ENCODE peak calls at places on chromosomes 13 and 19, in nine cellular contexts. One of them, this sample, is unnamed.

GRCh38 chr13:87777395-87777794 is 106.2 kb downstream of the SLITRK5 start:
- DNase-seq in fibroblast of pulmonary artery: no peak
- DNase-seq in heart right ventricle: no peak
- DNase-seq in cardiac muscle cell: peak; percentile 11
- DNase-seq in stomach: no peak
- DNase-seq in neuronal stem cell: no peak
- DNase-seq in H1: no peak
- DNase-seq in astrocyte of the spinal cord: peak; percentile 34
- DNase-seq in mesendoderm: peak; percentile 49
- DNase-seq in this sample: peak; percentile 4

GRCh38 chr13:39536906-39537305 is 66.1 kb downstream of the LHFPL6 start:
- DNase-seq in neuronal stem cell: no peak
- DNase-seq in stomach: no peak
- DNase-seq in fibroblast of pulmonary artery: no peak
- DNase-seq in mesendoderm: no peak
- DNase-seq in heart right ventricle: no peak
- DNase-seq in astrocyte of the spinal cord: no peak
- DNase-seq in H1: no peak
- DNase-seq in cardiac muscle cell: no peak
- DNase-seq in this sample: no peak

GRCh38 chr13:92804346-92804745 is 422.3 kb upstream of the GPC6 start:
- DNase-seq in astrocyte of the spinal cord: peak; percentile 54
- DNase-seq in neuronal stem cell: no peak
- DNase-seq in fibroblast of pulmonary artery: peak; percentile 28
- DNase-seq in mesendoderm: no peak
- DNase-seq in stomach: no peak
- DNase-seq in H1: no peak
- DNase-seq in heart right ventricle: no peak
- DNase-seq in cardiac muscle cell: no peak
- DNase-seq in this sample: no peak

GRCh38 chr13:67133476-67133875 is 96.7 kb downstream of the PCDH9 start:
- DNase-seq in neuronal stem cell: no peak
- DNase-seq in stomach: no peak
- DNase-seq in fibroblast of pulmonary artery: peak; percentile 30
- DNase-seq in mesendoderm: no peak
- DNase-seq in H1: no peak
- DNase-seq in heart right ventricle: no peak
- DNase-seq in astrocyte of the spinal cord: no peak
- DNase-seq in cardiac muscle cell: no peak
- DNase-seq in this sample: no peak

GRCh38 chr19:2495130-2495641 is 19.3 kb downstream of the GADD45B start:
- DNase-seq in astrocyte of the spinal cord: peak; percentile 61
- DNase-seq in neuronal stem cell: no peak
- DNase-seq in fibroblast of pulmonary artery: peak; percentile 69
- DNase-seq in mesendoderm: no peak
- DNase-seq in H1: no peak
- DNase-seq in cardiac muscle cell: peak; percentile 91
- DNase-seq in stomach: peak; percentile 96
- DNase-seq in heart right ventricle: peak; percentile 83
- DNase-seq in this sample: no peak

GRCh38 chr19:49669511-49669910 is 3.8 kb downstream of the BCL2L12 start:
- DNase-seq in cardiac muscle cell: no peak
- DNase-seq in astrocyte of the spinal cord: no peak
- DNase-seq in H1: no peak
- DNase-seq in fibroblast of pulmonary artery: no peak
- DNase-seq in neuronal stem cell: no peak
- DNase-seq in stomach: no peak
- DNase-seq in mesendoderm: no peak
- DNase-seq in heart right ventricle: no peak
- DNase-seq in this sample: no peak

GRCh38 chr19:4534836-4535658 is at the start of gene PLIN5:
- DNase-seq in stomach: peak; percentile 96
- DNase-seq in mesendoderm: peak; percentile 92
- DNase-seq in fibroblast of pulmonary artery: peak; percentile 68
- DNase-seq in heart right ventricle: peak; percentile 83
- DNase-seq in neuronal stem cell: peak; percentile 85
- DNase-seq in cardiac muscle cell: peak; percentile 87
- DNase-seq in astrocyte of the spinal cord: peak; percentile 19
- DNase-seq in H1: peak; percentile 54
- DNase-seq in this sample: no peak

GRCh38 chr13:59643906-59644626 is 519.7 kb downstream of the DIAPH3 start:
- DNase-seq in astrocyte of the spinal cord: no peak
- DNase-seq in stomach: no peak
- DNase-seq in H1: no peak
- DNase-seq in neuronal stem cell: no peak
- DNase-seq in mesendoderm: peak; percentile 59
- DNase-seq in heart right ventricle: no peak
- DNase-seq in fibroblast of pulmonary artery: no peak
- DNase-seq in cardiac muscle cell: no peak
- DNase-seq in this sample: no peak

GRCh38 chr13:37679043-37679442 is 80.5 kb upstream of the POSTN start:
- DNase-seq in neuronal stem cell: no peak
- DNase-seq in mesendoderm: no peak
- DNase-seq in astrocyte of the spinal cord: no peak
- DNase-seq in stomach: no peak
- DNase-seq in H1: no peak
- DNase-seq in cardiac muscle cell: no peak
- DNase-seq in heart right ventricle: no peak
- DNase-seq in fibroblast of pulmonary artery: no peak
- DNase-seq in this sample: no peak

GRCh38 chr13:63012016-63012415 is 1596.4 kb upstream of the PCDH20 start:
- DNase-seq in cardiac muscle cell: no peak
- DNase-seq in mesendoderm: no peak
- DNase-seq in fibroblast of pulmonary artery: no peak
- DNase-seq in neuronal stem cell: no peak
- DNase-seq in astrocyte of the spinal cord: no peak
- DNase-seq in stomach: no peak
- DNase-seq in H1: no peak
- DNase-seq in heart right ventricle: no peak
- DNase-seq in this sample: peak; percentile 31

GRCh38 chr19:4732680-4733114 is 9.1 kb upstream of the DPP9 start:
- DNase-seq in neuronal stem cell: peak; percentile 59
- DNase-seq in cardiac muscle cell: peak; percentile 72
- DNase-seq in mesendoderm: peak; percentile 86
- DNase-seq in fibroblast of pulmonary artery: peak; percentile 73
- DNase-seq in stomach: peak; percentile 44
- DNase-seq in H1: no peak
- DNase-seq in astrocyte of the spinal cord: peak; percentile 35
- DNase-seq in heart right ventricle: no peak
- DNase-seq in this sample: no peak

GRCh38 chr13:113621046-113621445 is 36.5 kb downstream of the TFDP1 start:
- DNase-seq in astrocyte of the spinal cord: no peak
- DNase-seq in fibroblast of pulmonary artery: no peak
- DNase-seq in cardiac muscle cell: no peak
- DNase-seq in neuronal stem cell: no peak
- DNase-seq in H1: no peak
- DNase-seq in mesendoderm: no peak
- DNase-seq in heart right ventricle: no peak
- DNase-seq in stomach: no peak
- DNase-seq in this sample: no peak

GRCh38 chr13:78601886-78602560 is 1.3 kb downstream of the POU4F1 start:
- DNase-seq in fibroblast of pulmonary artery: no peak
- DNase-seq in astrocyte of the spinal cord: no peak
- DNase-seq in mesendoderm: no peak
- DNase-seq in cardiac muscle cell: no peak
- DNase-seq in stomach: no peak
- DNase-seq in neuronal stem cell: no peak
- DNase-seq in H1: no peak
- DNase-seq in heart right ventricle: no peak
- DNase-seq in this sample: no peak
- H3K4me3 ChIP-seq in fibroblast of pulmonary artery: no peak overlapping the region
- H3K4me3 ChIP-seq in astrocyte of the spinal cord: no peak overlapping the region
- H3K4me3 ChIP-seq in mesendoderm: no peak overlapping the region
- H3K4me3 ChIP-seq in cardiac muscle cell: peak overlapping the region; percentile 20
- H3K4me3 ChIP-seq in stomach: peak overlapping the region; percentile 37
- H3K4me3 ChIP-seq in neuronal stem cell: peak overlapping the region; percentile 48
- H3K4me3 ChIP-seq in H1: peak overlapping the region; percentile 15
- H3K4me3 ChIP-seq in heart right ventricle: no peak overlapping the region
- H3K4me3 ChIP-seq in this sample: no peak overlapping the region

GRCh38 chr19:21835810-21836444 is at the start of gene ZNF43:
- DNase-seq in mesendoderm: peak; percentile 99
- DNase-seq in neuronal stem cell: peak; percentile 92
- DNase-seq in stomach: peak; percentile 96
- DNase-seq in cardiac muscle cell: peak; percentile 95
- DNase-seq in heart right ventricle: peak; percentile 96
- DNase-seq in H1: peak; percentile 88
- DNase-seq in fibroblast of pulmonary artery: peak; percentile 95
- DNase-seq in astrocyte of the spinal cord: peak; percentile 96
- DNase-seq in this sample: peak; percentile 82
- H3K4me3 ChIP-seq in mesendoderm: peak within 1 kb of the TSS; percentile 89
- H3K4me3 ChIP-seq in neuronal stem cell: peak within 1 kb of the TSS; percentile 72
- H3K4me3 ChIP-seq in stomach: peak within 1 kb of the TSS; percentile 78
- H3K4me3 ChIP-seq in cardiac muscle cell: peak within 1 kb of the TSS; percentile 76
- H3K4me3 ChIP-seq in heart right ventricle: peak within 1 kb of the TSS; percentile 82
- H3K4me3 ChIP-seq in H1: peak within 1 kb of the TSS; percentile 68
- H3K4me3 ChIP-seq in fibroblast of pulmonary artery: peak within 1 kb of the TSS; percentile 63
- H3K4me3 ChIP-seq in astrocyte of the spinal cord: peak within 1 kb of the TSS; percentile 92
- H3K4me3 ChIP-seq in this sample: peak within 1 kb of the TSS; percentile 85

GRCh38 chr19:41754596-41754995 is 734 bp upstream of the CEACAM6 start:
- DNase-seq in stomach: no peak
- DNase-seq in H1: no peak
- DNase-seq in astrocyte of the spinal cord: no peak
- DNase-seq in neuronal stem cell: no peak
- DNase-seq in mesendoderm: no peak
- DNase-seq in cardiac muscle cell: no peak
- DNase-seq in fibroblast of pulmonary artery: no peak
- DNase-seq in heart right ventricle: no peak
- DNase-seq in this sample: no peak

GRCh38 chr19:41753159-41753558 is 2.2 kb upstream of the CEACAM6 start:
- DNase-seq in cardiac muscle cell: no peak
- DNase-seq in neuronal stem cell: peak; percentile 14
- DNase-seq in fibroblast of pulmonary artery: peak; percentile 22
- DNase-seq in H1: no peak
- DNase-seq in mesendoderm: peak; percentile 55
- DNase-seq in stomach: peak; percentile 78
- DNase-seq in heart right ventricle: peak; percentile 47
- DNase-seq in astrocyte of the spinal cord: no peak
- DNase-seq in this sample: no peak

GRCh38 chr19:41753936-41754529 is 1.3 kb upstream of the CEACAM6 start:
- DNase-seq in fibroblast of pulmonary artery: peak; percentile 26
- DNase-seq in astrocyte of the spinal cord: peak; percentile 7
- DNase-seq in mesendoderm: peak; percentile 32
- DNase-seq in H1: no peak
- DNase-seq in stomach: peak; percentile 75
- DNase-seq in heart right ventricle: peak; percentile 12
- DNase-seq in cardiac muscle cell: no peak
- DNase-seq in neuronal stem cell: peak; percentile 6
- DNase-seq in this sample: no peak

GRCh38 chr19:41755328-41755913 is at the start of gene CEACAM6:
- DNase-seq in heart right ventricle: no peak
- DNase-seq in fibroblast of pulmonary artery: no peak
- DNase-seq in stomach: no peak
- DNase-seq in astrocyte of the spinal cord: no peak
- DNase-seq in neuronal stem cell: no peak
- DNase-seq in H1: no peak
- DNase-seq in mesendoderm: peak; percentile 0
- DNase-seq in cardiac muscle cell: no peak
- DNase-seq in this sample: no peak

DNA sequence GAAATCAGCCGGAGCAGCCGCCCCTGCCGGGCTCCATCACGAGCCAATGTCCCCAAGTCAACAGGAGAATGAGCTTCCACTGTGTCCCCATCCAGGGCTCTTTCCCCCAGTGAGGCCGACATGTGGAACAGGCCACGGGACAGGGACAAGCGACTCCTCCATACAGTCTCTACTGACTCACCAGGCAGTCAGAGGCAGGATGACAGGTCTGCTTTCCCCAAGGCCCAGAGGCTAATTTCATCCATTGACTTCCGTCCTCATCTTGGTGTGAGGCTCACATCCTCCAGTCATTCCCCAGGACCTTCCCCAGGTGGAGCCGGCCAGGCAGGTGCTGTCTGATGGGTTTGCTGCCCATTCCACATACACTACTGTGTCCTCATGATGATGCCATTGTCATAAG is 3.5 kb downstream of the CEACAM6 start:
- DNase-seq in heart right ventricle: no peak
- DNase-seq in neuronal stem cell: no peak
- DNase-seq in stomach: no peak
- DNase-seq in H1: no peak
- DNase-seq in astrocyte of the spinal cord: no peak
- DNase-seq in fibroblast of pulmonary artery: no peak
- DNase-seq in cardiac muscle cell: no peak
- DNase-seq in mesendoderm: no peak
- DNase-seq in this sample: no peak
- H3K4me3 ChIP-seq in heart right ventricle: no peak overlapping the region
- H3K4me3 ChIP-seq in neuronal stem cell: no peak overlapping the region
- H3K4me3 ChIP-seq in stomach: no peak overlapping the region
- H3K4me3 ChIP-seq in H1: no peak overlapping the region
- H3K4me3 ChIP-seq in astrocyte of the spinal cord: no peak overlapping the region
- H3K4me3 ChIP-seq in fibroblast of pulmonary artery: no peak overlapping the region
- H3K4me3 ChIP-seq in cardiac muscle cell: no peak overlapping the region
- H3K4me3 ChIP-seq in mesendoderm: no peak overlapping the region
- H3K4me3 ChIP-seq in this sample: no peak overlapping the region

DNA sequence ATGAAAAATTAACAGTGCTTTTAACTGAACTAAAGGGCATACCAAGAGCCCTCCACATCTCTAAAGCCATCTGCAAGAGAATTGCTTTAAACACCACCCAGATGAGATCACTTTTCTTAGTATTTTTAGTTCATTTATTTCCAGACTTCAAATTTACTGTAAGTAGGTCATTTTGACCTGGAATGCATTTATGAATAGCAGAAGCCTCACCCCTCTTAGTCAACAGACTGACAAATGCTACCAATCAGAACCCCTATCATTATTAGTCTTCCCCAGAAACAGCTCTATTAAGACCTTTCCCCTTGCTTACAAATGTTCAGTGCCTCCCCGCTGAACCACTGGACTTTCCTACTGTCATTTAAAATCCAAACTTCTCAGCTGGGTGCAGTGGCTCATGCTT is 27.3 kb downstream of the RUBCNL start:
- DNase-seq in cardiac muscle cell: no peak
- DNase-seq in mesendoderm: no peak
- DNase-seq in stomach: no peak
- DNase-seq in fibroblast of pulmonary artery: no peak
- DNase-seq in H1: no peak
- DNase-seq in heart right ventricle: no peak
- DNase-seq in astrocyte of the spinal cord: peak; percentile 75
- DNase-seq in neuronal stem cell: no peak
- DNase-seq in this sample: no peak
- H3K4me3 ChIP-seq in cardiac muscle cell: no peak overlapping the region
- H3K4me3 ChIP-seq in mesendoderm: no peak overlapping the region
- H3K4me3 ChIP-seq in stomach: no peak overlapping the region
- H3K4me3 ChIP-seq in fibroblast of pulmonary artery: no peak overlapping the region
- H3K4me3 ChIP-seq in H1: no peak overlapping the region
- H3K4me3 ChIP-seq in heart right ventricle: no peak overlapping the region
- H3K4me3 ChIP-seq in astrocyte of the spinal cord: no peak overlapping the region
- H3K4me3 ChIP-seq in neuronal stem cell: no peak overlapping the region
- H3K4me3 ChIP-seq in this sample: no peak overlapping the region

This sample was measured in skeletal muscle cell.